ENCODE peak calls at places on chromosomes 6 and 20, in seven cellular contexts. W, F, N, Z, I, E and D are unnamed samples.

GRCh38 chr6:63458480-63459115 is 113.7 kb upstream of the LOC128125822 start:
- DNase-seq in W (no peak), E (no peak), F (no peak), N (no peak), I (no peak), Z (no peak), D (no peak)

GRCh38 chr20:17938889-17939619 is 29.5 kb downstream of the SNX5 start:
- DNase-seq in Z (no peak), I (no peak), W (peak; percentile 48), F (peak; percentile 79), E (peak; percentile 67), N (peak; percentile 79), D (no peak)

GRCh38 chr6:164929155-164929977 is 380.0 kb downstream of the C6orf118 start:
- DNase-seq in E (no peak), W (no peak), N (no peak), F (no peak), Z (no peak), I (no peak), D (no peak)

GRCh38 chr6:161584929-161585328 is 311.1 kb upstream of the AGPAT4 start:
- DNase-seq in W (no peak), I (no peak), E (no peak), F (no peak), N (no peak), Z (no peak), D (no peak)

GRCh38 chr6:131062245-131063027 is 609 bp downstream of the EPB41L2 start:
- DNase-seq in E (peak; percentile 53), Z (no peak), F (peak; percentile 13), N (no peak), W (no peak), I (peak; percentile 54), D (no peak)

GRCh38 chr6:112317461-112317860 is 29.7 kb upstream of the RFPL4B start:
- DNase-seq in N (no peak), W (no peak), E (no peak), F (no peak), Z (no peak), I (no peak), D (no peak)

GRCh38 chr6:30322527-30323501 is 3.9 kb upstream of the TRIM39 start:
- DNase-seq in N (peak; percentile 46), W (no peak), E (no peak), I (no peak), F (no peak), Z (no peak), D (no peak)

GRCh38 chr6:129184808-129185366 is 301.9 kb downstream of the LAMA2 start:
- DNase-seq in F (no peak), E (no peak), Z (no peak), W (no peak), I (no peak), N (no peak), D (no peak)

GRCh38 chr6:139852484-139853140 is 478.2 kb upstream of the CITED2 start:
- DNase-seq in W (no peak), Z (peak; percentile 70), E (no peak), F (no peak), N (peak; percentile 68), I (no peak), D (peak; percentile 99)

GRCh38 chr6:164990901-164991300 is 318.5 kb downstream of the C6orf118 start:
- DNase-seq in W (no peak), N (no peak), Z (no peak), I (no peak), E (no peak), F (no peak), D (no peak)

GRCh38 chr20:34712525-34713192 is 8.5 kb downstream of the TP53INP2 start:
- DNase-seq in Z (no peak), W (no peak), N (no peak), E (no peak), F (no peak), I (no peak), D (no peak)

GRCh38 chr20:34711813-34712430 is 7.8 kb downstream of the TP53INP2 start:
- DNase-seq in Z (no peak), F (no peak), N (no peak), I (no peak), E (no peak), W (no peak), D (no peak)

GRCh38 chr20:34709836-34710567 is 5.9 kb downstream of the TP53INP2 start:
- DNase-seq in F (peak; percentile 91), I (peak; percentile 88), Z (no peak), N (peak; percentile 73), E (peak; percentile 78), W (no peak), D (no peak)

GRCh38 chr20:34710568-34710839 is 6.4 kb downstream of the TP53INP2 start:
- DNase-seq in I (no peak), E (no peak), Z (no peak), N (no peak), W (no peak), F (no peak), D (no peak)

DNA sequence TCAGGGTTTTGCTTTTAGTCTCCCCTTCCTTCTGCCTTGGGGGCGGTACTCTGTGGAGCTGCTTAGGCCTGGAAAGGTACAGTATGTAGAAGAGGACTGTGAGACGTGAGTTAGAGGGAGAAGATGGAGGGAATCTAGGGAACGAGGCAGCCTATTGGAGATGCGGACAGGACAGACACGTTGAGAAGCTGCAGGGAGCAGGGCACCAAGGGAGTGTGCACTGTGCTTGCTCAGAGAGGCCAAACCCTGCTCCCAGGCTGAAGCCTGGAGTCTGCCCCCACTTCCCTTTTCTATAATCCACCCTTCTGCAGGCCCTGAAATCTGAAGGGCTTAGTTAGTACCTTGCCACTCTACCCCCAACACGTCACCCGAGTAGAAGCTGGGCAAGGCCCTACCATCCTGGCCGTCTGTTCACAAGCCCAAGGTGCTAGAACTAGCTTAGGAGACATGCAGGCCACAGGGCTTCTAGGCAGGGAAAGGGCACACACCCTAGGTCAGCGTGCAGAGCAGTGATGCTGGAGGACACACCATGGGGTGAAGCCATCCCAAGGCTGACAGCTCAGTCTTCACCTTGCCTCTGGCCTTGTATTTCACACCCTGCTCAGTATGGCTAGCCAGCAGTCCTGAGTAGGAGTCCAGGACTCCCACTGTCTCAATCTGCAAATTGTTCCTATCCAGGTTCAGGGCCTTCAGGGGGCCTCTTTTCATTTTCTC is 6.9 kb downstream of the TP53INP2 start:
- DNase-seq in F (no peak), W (no peak), N (no peak), E (no peak), I (no peak), Z (no peak), D (no peak)
- H3K4me3 ChIP-seq in F (no peak overlapping the region), W (no peak overlapping the region), N (no peak overlapping the region), E (no peak overlapping the region), I (no peak overlapping the region), Z (no peak overlapping the region), D (no peak overlapping the region)

DNA sequence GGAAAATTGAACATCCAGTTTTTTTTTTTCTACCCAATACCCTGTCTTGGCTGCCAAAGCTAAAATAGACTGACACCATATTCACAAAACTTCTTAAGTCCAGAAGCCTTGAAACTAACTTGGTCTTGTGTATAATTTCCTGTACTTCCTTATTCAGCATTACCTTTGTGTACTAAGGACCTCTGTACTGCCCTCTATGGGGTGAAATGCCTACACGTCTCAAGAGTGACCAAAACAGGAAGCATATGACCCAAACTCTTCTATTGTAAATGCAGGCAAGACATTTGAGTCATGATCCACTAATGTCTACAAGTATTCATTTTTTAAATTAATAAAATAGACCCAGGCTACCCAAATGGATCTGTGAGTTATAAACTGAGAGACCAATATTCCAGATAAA is 50.4 kb downstream of the HMGCLL1 start:
- DNase-seq in Z (peak; percentile 3), W (peak; percentile 2), N (peak; percentile 28), E (no peak), F (peak; percentile 17), I (no peak), D (no peak)
- TF ChIP-seq CTCF in Z (peak; percentile 43), W (peak; percentile 54), N (peak; percentile 26), E (no peak), F (peak; percentile 53), I (peak; percentile 10), D (peak; percentile 33)

GRCh38 chr6:44008821-44009370 is 118.4 kb downstream of the MRPL14 start:
- DNase-seq in N (no peak), Z (no peak), F (no peak), W (no peak), E (no peak), I (no peak), D (no peak)

GRCh38 chr6:44011350-44011925 is 115.8 kb downstream of the MRPL14 start:
- DNase-seq in E (no peak), Z (no peak), N (no peak), I (no peak), F (no peak), W (no peak), D (no peak)

GRCh38 chr6:44010411-44011349 is 116.6 kb downstream of the MRPL14 start:
- DNase-seq in E (peak; percentile 41), N (peak; percentile 88), Z (peak; percentile 96), I (peak; percentile 48), W (peak; percentile 80), F (peak; percentile 46), D (peak; percentile 96)

GRCh38 chr6:44007818-44008660 is 119.2 kb downstream of the MRPL14 start:
- DNase-seq in N (no peak), Z (no peak), E (no peak), I (peak; percentile 37), W (no peak), F (no peak), D (no peak)

GRCh38 chr6:44009425-44010321 is 117.6 kb downstream of the MRPL14 start:
- DNase-seq in I (peak; percentile 28), N (no peak), E (no peak), F (no peak), Z (no peak), W (no peak), D (no peak)
- H3K4me3 ChIP-seq in I (no peak overlapping the region), N (no peak overlapping the region), E (no peak overlapping the region), F (no peak overlapping the region), Z (no peak overlapping the region), W (no peak overlapping the region), D (no peak overlapping the region)

DNA sequence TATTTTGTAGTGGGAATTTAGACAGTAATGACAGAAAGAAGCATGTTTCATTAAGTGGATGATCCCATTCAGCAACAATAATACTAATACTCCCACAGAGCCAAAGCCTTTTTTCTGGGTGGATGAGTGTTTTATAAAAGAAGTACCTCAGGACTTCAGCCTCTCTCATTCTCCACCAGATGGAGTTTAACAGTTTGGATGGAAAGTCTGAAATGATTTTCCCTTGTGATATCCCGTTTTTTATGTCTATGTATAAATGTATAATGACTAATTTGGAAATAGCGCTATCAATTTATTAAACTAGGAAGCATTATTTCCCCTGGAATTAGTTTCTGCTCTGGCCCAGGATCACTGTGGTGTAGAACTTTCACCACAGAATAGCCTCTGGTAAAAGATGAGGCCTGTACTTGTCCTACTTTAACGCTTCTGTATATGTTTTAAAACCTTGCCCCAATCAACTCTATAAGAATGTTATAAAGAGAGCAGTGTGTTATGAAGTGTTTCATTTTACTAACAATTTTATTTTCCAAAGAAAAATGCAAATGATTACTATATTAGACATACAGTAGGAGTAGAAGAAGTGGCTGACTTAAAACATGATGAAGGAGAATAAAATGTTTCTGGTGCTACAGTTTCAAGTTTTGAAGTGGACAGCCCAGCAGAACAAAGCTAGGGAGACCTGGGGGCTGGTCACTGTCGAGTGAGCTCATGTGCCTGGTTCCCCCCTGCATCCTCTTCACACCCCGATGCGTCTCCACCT is 135.6 kb downstream of the HIVEP1 start:
- DNase-seq in I (no peak), W (no peak), N (no peak), Z (no peak), E (no peak), F (no peak), D (no peak)
- TF ChIP-seq CTCF in I (no peak), W (peak; percentile 37), N (peak; percentile 39), Z (peak; percentile 45), E (peak; percentile 26), F (peak; percentile 10), D (peak; percentile 44)